ENCODE peak calls at places on chromosomes 5 and 9, in five cellular contexts. U is tibial nerve, G is astrocyte of the spinal cord, E is AG04450, I is glutamatergic neuron. N is an unnamed sample.

GRCh38 chr5:60340965-60341471 is 358.9 kb downstream of the DEPDC1B start:
- DNase-seq in E (no peak), G (peak; percentile 38), I (no peak), U (no peak), N (no peak)

GRCh38 chr5:40796487-40796889 is 1.7 kb downstream of the PRKAA1 start:
- DNase-seq in E (no peak), G (peak; percentile 30), I (no peak), U (peak; percentile 29), N (no peak)

GRCh38 chr5:154697335-154697734 is 57.8 kb upstream of the LARP1 start:
- DNase-seq in E (peak; percentile 10), G (no peak), U (no peak), I (no peak), N (no peak)

GRCh38 chr9:121947683-121948300 is 145.3 kb downstream of the TTLL11 start:
- DNase-seq in U (no peak), I (no peak), E (no peak), G (no peak), N (no peak)

GRCh38 chr5:7779019-7779662 is 71.8 kb downstream of the CFAP90 start:
- DNase-seq in I (no peak), E (no peak), U (no peak), G (no peak), N (no peak)

GRCh38 chr5:77645158-77645994 is 6.9 kb upstream of the OTP start:
- DNase-seq in E (no peak), I (peak; percentile 58), G (no peak), U (no peak), N (no peak)

GRCh38 chr9:86926130-86926529 is 21.2 kb downstream of the GAS1 start:
- DNase-seq in I (no peak), E (no peak), G (no peak), U (no peak), N (no peak)

GRCh38 chr5:11905209-11905608 is 963 bp upstream of the CTNND2 start:
- DNase-seq in I (no peak), U (no peak), G (no peak), E (no peak), N (no peak)

GRCh38 chr5:93598141-93598996 is 15.3 kb downstream of the NR2F1 start:
- DNase-seq in E (no peak), G (peak; percentile 47), U (no peak), I (peak; percentile 27), N (no peak)

GRCh38 chr5:15995206-15996052 is 184.2 kb downstream of the MARCHF11 start:
- DNase-seq in G (peak; percentile 54), E (no peak), U (no peak), I (peak; percentile 20), N (no peak)

GRCh38 chr9:134210908-134211810 is 46.8 kb upstream of the RNU6ATAC start:
- DNase-seq in I (peak; percentile 9), E (no peak), G (no peak), U (peak; percentile 56), N (peak; percentile 20)

GRCh38 chr9:95085861-95086563 is 231.5 kb downstream of the FANCC start:
- DNase-seq in I (no peak), E (no peak), U (no peak), G (no peak), N (peak; percentile 15)

GRCh38 chr5:83321656-83322055 is 149.9 kb upstream of the VCAN start:
- DNase-seq in G (no peak), E (no peak), I (no peak), U (no peak), N (no peak)

GRCh38 chr9:91555132-91555531 is 131.5 kb upstream of the NFIL3 start:
- DNase-seq in I (no peak), G (peak; percentile 43), U (no peak), E (no peak), N (no peak)

GRCh38 chr9:95670122-95670521 is 153.4 kb upstream of the PTCH1 start:
- DNase-seq in U (peak; percentile 6), G (no peak), I (peak; percentile 73), E (no peak), N (no peak)

GRCh38 chr9:125896964-125897363 is 149.8 kb downstream of the PBX3 start:
- DNase-seq in U (no peak), I (no peak), E (no peak), G (no peak), N (no peak)

GRCh38 chr5:167582263-167582662 is 709.2 kb upstream of the WWC1 start:
- DNase-seq in G (peak; percentile 38), E (no peak), U (no peak), I (no peak), N (no peak)
- TF ChIP-seq CTCF in G (peak; percentile 16), E (peak; percentile 21), U (no peak), I (no peak), N (no peak)

DNA sequence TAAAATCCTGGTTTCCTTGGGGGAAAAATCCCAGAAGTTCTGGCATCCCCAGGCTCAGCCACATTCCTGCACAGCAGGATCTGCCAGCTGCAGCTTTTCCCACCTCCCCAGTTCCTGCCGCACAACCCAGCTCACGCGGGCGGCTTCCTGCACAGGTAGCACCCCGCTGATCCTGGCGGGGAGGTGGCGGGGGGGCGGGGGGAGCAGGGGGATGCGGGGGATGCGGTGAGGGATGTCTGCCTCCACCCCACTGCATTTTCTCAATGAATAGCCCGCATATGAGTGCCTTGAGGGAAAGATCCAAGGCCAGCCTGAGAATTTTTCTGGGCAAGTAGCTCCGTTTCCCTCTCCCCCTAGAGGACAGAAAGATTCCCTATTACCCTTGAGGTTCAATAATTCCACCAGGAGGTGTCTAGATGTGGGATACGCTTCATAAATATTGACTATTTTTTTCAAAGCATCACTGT is 21.1 kb downstream of the GFPT2 start:
- DNase-seq in G (peak; percentile 73), I (no peak), E (no peak), U (no peak), N (no peak)
- TF ChIP-seq CTCF in G (peak; percentile 44), I (no peak), E (peak; percentile 40), U (peak; percentile 8), N (no peak)

GRCh38 chr9:20357207-20357503 is 265.1 kb downstream of the MLLT3 start:
- DNase-seq in E (no peak), I (no peak), G (peak; percentile 38), U (no peak), N (no peak)

GRCh38 chr9:20355022-20355421 is 267.3 kb downstream of the MLLT3 start:
- DNase-seq in U (no peak), G (peak; percentile 78), E (peak; percentile 63), I (no peak), N (no peak)

GRCh38 chr9:20358201-20358600 is 264.1 kb downstream of the MLLT3 start:
- DNase-seq in E (no peak), I (no peak), G (peak; percentile 19), U (no peak), N (no peak)

GRCh38 chr9:20353931-20354652 is 268.2 kb downstream of the MLLT3 start:
- DNase-seq in I (no peak), G (peak; percentile 4), U (no peak), E (no peak), N (no peak)

GRCh38 chr9:20356392-20357206 is 265.7 kb downstream of the MLLT3 start:
- DNase-seq in G (peak; percentile 86), I (peak; percentile 60), E (peak; percentile 69), U (peak; percentile 59), N (no peak)
- TF ChIP-seq CTCF in G (peak; percentile 75), I (no peak), E (peak; percentile 70), U (peak; percentile 56), N (no peak)

GRCh38 chr9:99576002-99576401 is 245.7 kb upstream of the NR4A3 start:
- DNase-seq in U (no peak), I (no peak), G (no peak), E (no peak), N (no peak)
- TF ChIP-seq CTCF in U (no peak), I (no peak), G (no peak), E (no peak), N (no peak)

GRCh38 chr9:19120846-19121245 is 6.4 kb downstream of the PLIN2 start:
- DNase-seq in E (no peak), U (no peak), I (no peak), G (no peak), N (no peak)

GRCh38 chr9:19119241-19119640 is 8.1 kb downstream of the PLIN2 start:
- DNase-seq in I (no peak), U (no peak), E (no peak), G (no peak), N (no peak)

GRCh38 chr9:19124430-19124793 is 2.9 kb downstream of the PLIN2 start:
- DNase-seq in E (no peak), I (no peak), U (no peak), G (no peak), N (no peak)

GRCh38 chr9:19119801-19120440 is 7.4 kb downstream of the PLIN2 start:
- DNase-seq in G (no peak), E (no peak), I (no peak), U (no peak), N (no peak)

DNA sequence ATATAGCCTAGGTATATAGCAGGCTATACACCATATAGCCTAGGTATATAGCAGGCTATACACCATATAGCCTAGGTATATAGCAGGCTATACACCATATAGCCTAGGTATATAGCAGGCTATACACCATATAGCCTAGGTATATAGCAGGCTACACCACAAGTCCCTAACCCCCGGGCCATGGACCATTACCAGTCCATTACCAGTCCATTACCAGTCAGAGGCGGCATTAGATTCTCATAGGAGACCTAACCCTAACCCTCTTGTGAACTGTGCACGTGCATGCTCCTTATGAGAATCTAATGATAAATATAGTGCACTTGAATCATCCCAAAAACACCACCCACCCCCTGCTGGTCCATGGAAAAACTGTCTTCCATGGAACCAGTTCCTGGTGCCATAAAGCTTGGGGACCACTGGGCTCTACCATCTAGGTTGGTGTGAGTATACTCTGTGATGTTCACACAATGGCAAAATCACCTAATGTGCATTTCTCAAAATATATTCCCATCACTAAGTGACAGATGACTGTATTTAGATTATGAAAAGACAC is 4.7 kb downstream of the PLIN2 start:
- DNase-seq in U (no peak), G (no peak), E (no peak), I (no peak), N (no peak)
- TF ChIP-seq CTCF in U (no peak), G (no peak), E (no peak), I (no peak), N (no peak)

DNA sequence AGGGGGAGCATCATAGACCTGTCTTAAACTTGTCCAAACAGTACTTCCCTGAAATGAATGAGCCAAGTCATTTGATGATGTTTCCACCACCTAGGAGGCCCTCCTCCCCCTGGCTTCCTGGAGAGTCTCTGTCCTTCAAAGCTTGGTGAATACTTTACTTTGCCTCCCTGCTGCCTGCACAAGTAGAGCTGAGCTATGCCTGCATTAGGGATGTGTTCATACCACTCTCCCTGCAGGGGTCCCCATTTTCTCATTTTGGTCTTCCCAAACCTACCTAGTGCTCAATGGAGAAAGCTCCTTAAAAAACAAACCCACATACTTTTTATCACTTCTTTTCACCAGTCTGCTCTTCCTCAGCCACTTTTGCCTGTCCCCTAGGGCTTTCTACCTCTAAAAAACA is 7.7 kb downstream of the CCNI2 start:
- DNase-seq in I (no peak), G (peak; percentile 43), E (peak; percentile 10), U (no peak), N (no peak)
- TF ChIP-seq CTCF in I (no peak), G (peak; percentile 36), E (peak; percentile 45), U (no peak), N (no peak)

GRCh38 chr9:69495331-69495730 is 170.3 kb downstream of the ENTREP1 start:
- DNase-seq in U (no peak), I (no peak), E (no peak), G (no peak), N (no peak)
- TF ChIP-seq CTCF in U (no peak), I (no peak), E (no peak), G (no peak), N (no peak)

GRCh38 chr9:118554987-118555386 is 814.2 kb downstream of the BRINP1 start:
- DNase-seq in E (no peak), G (no peak), I (no peak), U (no peak), N (no peak)
- TF ChIP-seq CTCF in E (no peak), G (no peak), I (no peak), U (no peak), N (no peak)